ENCODE peak calls at places on chromosomes 16 and 17, in ten cellular contexts. Z is T-helper 17 cell; W is CD4-positive, alpha-beta T cell; K is body of pancreas; U is BE2C; A is left ventricle myocardium inferior; E is cardiac muscle cell; Y is transverse colon; M is CD8-positive, alpha-beta T cell; I is mammary epithelial cell. G is an unnamed sample. For H3K9me3, the result is how much of the 10 kb centered on the place peaks cover.

GRCh38 chr17:57666198-57666870 is 78.8 kb downstream of the CCDC182 start:
- DNase-seq in Z (no peak), W (no peak), K (no peak), U (no peak), A (no peak), E (no peak), Y (no peak), M (no peak), I (no peak), G (peak)

GRCh38 chr16:66441586-66442375 is 14.7 kb downstream of the BEAN1 start:
- DNase-seq in Z (no peak), W (no peak), K (no peak), U (no peak), A (no peak), E (peak), Y (no peak), M (no peak), I (no peak), G (no peak)

GRCh38 chr17:40481106-40481505 is 20.3 kb downstream of the TNS4 start:
- DNase-seq in Z (no peak), W (no peak), K (no peak), U (no peak), A (no peak), E (no peak), Y (no peak), M (no peak), I (no peak), G (no peak)

GRCh38 chr16:28309811-28310311 is 17.5 kb downstream of the SBK1 start:
- DNase-seq in Z (peak), W (peak), K (peak), U (no peak), A (peak), E (no peak), Y (peak), M (peak), I (no peak), G (no peak)

GRCh38 chr17:76239538-76240274 is 587 bp downstream of the RNF157 start:
- DNase-seq in Z (no peak), W (no peak), K (no peak), U (no peak), A (no peak), E (no peak), Y (no peak), M (no peak), I (no peak), G (peak)

GRCh38 chr16:25260416-25260815 is 2.8 kb upstream of the ZKSCAN2 start:
- DNase-seq in Z (no peak), W (no peak), K (no peak), U (no peak), A (no peak), E (no peak), Y (no peak), M (no peak), I (peak), G (no peak)

GRCh38 chr17:71959129-71959528 is 161.7 kb upstream of the SOX9 start:
- DNase-seq in Z (no peak), W (no peak), K (no peak), U (no peak), A (no peak), E (peak), Y (no peak), M (no peak), I (no peak), G (no peak)

GRCh38 chr17:81888988-81889595 is 2.3 kb downstream of the ALYREF start:
- DNase-seq in Z (no peak), W (no peak), K (no peak), U (no peak), A (no peak), E (no peak), Y (no peak), M (peak), I (no peak), G (no peak)

GRCh38 chr17:67685351-67685750 is 32.4 kb upstream of the NOL11 start:
- DNase-seq in Z (no peak), W (no peak), K (no peak), U (no peak), A (no peak), E (no peak), Y (no peak), M (no peak), I (no peak), G (no peak)

GRCh38 chr16:14559809-14560227 is 70.2 kb downstream of the PARN start:
- DNase-seq in Z (no peak), W (no peak), K (peak), U (no peak), A (no peak), E (peak), Y (peak), M (no peak), I (no peak), G (no peak)

GRCh38 chr17:47987240-47987835 is 16.4 kb downstream of the CDK5RAP3 start:
- DNase-seq in Z (no peak), W (no peak), K (no peak), U (peak), A (no peak), E (no peak), Y (no peak), M (no peak), I (no peak), G (no peak)

GRCh38 chr16:80666378-80667257 is 125.8 kb downstream of the DYNLRB2 start:
- DNase-seq in Z (no peak), W (no peak), K (no peak), U (no peak), A (no peak), E (no peak), Y (no peak), M (no peak), I (no peak), G (no peak)

GRCh38 chr17:36742267-36743000 is 141.1 kb downstream of the MRM1 start:
- DNase-seq in Z (no peak), W (no peak), K (no peak), U (peak), A (no peak), E (no peak), Y (no peak), M (no peak), I (no peak), G (no peak)

GRCh38 chr17:41818024-41818423 is 5.2 kb downstream of the FKBP10 start:
- DNase-seq in Z (no peak), W (no peak), K (no peak), U (no peak), A (no peak), E (no peak), Y (no peak), M (no peak), I (no peak), G (no peak)

GRCh38 chr17:17811381-17812210 is 25.2 kb downstream of the SREBF1 start:
- DNase-seq in Z (no peak), W (no peak), K (no peak), U (no peak), A (no peak), E (peak), Y (no peak), M (no peak), I (no peak), G (peak)

GRCh38 chr17:63519972-63520882 is 2.9 kb upstream of the KCNH6 start:
- DNase-seq in Z (no peak), W (no peak), K (peak), U (no peak), A (no peak), E (no peak), Y (peak), M (no peak), I (no peak), G (no peak)

GRCh38 chr16:85152414-85153030 is 40.2 kb upstream of the CIBAR2 start:
- DNase-seq in Z (no peak), W (no peak), K (no peak), U (peak), A (no peak), E (no peak), Y (no peak), M (peak), I (peak), G (no peak)

GRCh38 chr16:6804461-6804860 is 528.2 kb upstream of the RBFOX1 start:
- DNase-seq in Z (no peak), W (no peak), K (no peak), U (no peak), A (no peak), E (no peak), Y (no peak), M (no peak), I (no peak), G (no peak)

GRCh38 chr16:9612267-9612666 is 520.8 kb downstream of the HAPSTR1 start:
- DNase-seq in Z (no peak), W (no peak), K (no peak), U (no peak), A (no peak), E (no peak), Y (no peak), M (no peak), I (no peak), G (no peak)

GRCh38 chr17:48995871-48996695 is 1.1 kb upstream of the IGF2BP1 start:
- DNase-seq in Z (no peak), W (no peak), K (no peak), U (peak), A (no peak), E (no peak), Y (no peak), M (no peak), I (no peak), G (no peak)

GRCh38 chr16:6111390-6111789 is 1013.8 kb upstream of the EEF2KMT start:
- DNase-seq in Z (no peak), W (no peak), K (no peak), U (no peak), A (no peak), E (no peak), Y (no peak), M (no peak), I (no peak), G (no peak)

GRCh38 chr16:86632206-86632605 is 53.9 kb downstream of the FOXL1 start:
- DNase-seq in Z (no peak), W (no peak), K (no peak), U (no peak), A (no peak), E (no peak), Y (no peak), M (no peak), I (no peak), G (no peak)

GRCh38 chr16:84830765-84831384 is 11.1 kb downstream of the CRISPLD2 start:
- DNase-seq in Z (no peak), W (no peak), K (no peak), U (no peak), A (no peak), E (no peak), Y (no peak), M (no peak), I (no peak), G (no peak)

GRCh38 chr16:1073262-1073558 is 663 bp downstream of the SSTR5 start:
- DNase-seq in Z (no peak), W (no peak), K (no peak), U (no peak), A (no peak), E (no peak), Y (no peak), M (no peak), I (no peak), G (no peak)

GRCh38 chr17:31534223-31534888 is 142.9 kb downstream of the RAB11FIP4 start:
- DNase-seq in Z (no peak), W (no peak), K (no peak), U (no peak), A (no peak), E (peak), Y (no peak), M (no peak), I (peak), G (peak)

GRCh38 chr16:10297341-10298006 is 88.4 kb upstream of the ATF7IP2 start:
- DNase-seq in Z (no peak), W (no peak), K (peak), U (no peak), A (no peak), E (no peak), Y (peak), M (no peak), I (no peak), G (no peak)

GRCh38 chr16:31874354-31875111 is 926 bp downstream of the ZNF267 start:
- DNase-seq in Z (no peak), W (no peak), K (peak), U (no peak), A (no peak), E (peak), Y (no peak), M (no peak), I (peak), G (no peak)

GRCh38 chr16:88700636-88701482 is 5.3 kb downstream of the RNF166 start:
- DNase-seq in Z (peak), W (peak), K (peak), U (no peak), A (peak), E (peak), Y (peak), M (peak), I (no peak), G (peak)

GRCh38 chr17:83062011-83062817 is 17.2 kb upstream of the METRNL start:
- DNase-seq in Z (no peak), W (no peak), K (no peak), U (peak), A (no peak), E (no peak), Y (no peak), M (no peak), I (no peak), G (no peak)

GRCh38 chr16:15747937-15748336 is 97.9 kb downstream of the NDE1 start:
- DNase-seq in Z (no peak), W (no peak), K (no peak), U (no peak), A (no peak), E (no peak), Y (no peak), M (no peak), I (no peak), G (no peak)

GRCh38 chr16:49463529-49463928 is 89.9 kb downstream of the C16orf78 start:
- DNase-seq in Z (no peak), W (peak), K (peak), U (no peak), A (no peak), E (no peak), Y (peak), M (peak), I (no peak), G (peak)

GRCh38 chr17:67431210-67432015 is 54.3 kb downstream of the PITPNC1 start:
- DNase-seq in Z (no peak), W (no peak), K (no peak), U (no peak), A (no peak), E (peak), Y (no peak), M (no peak), I (peak), G (no peak)

GRCh38 chr16:30615358-30616076 is 5.3 kb upstream of the ZNF689 start:
- DNase-seq in Z (peak), W (peak), K (peak), U (peak), A (peak), E (peak), Y (peak), M (peak), I (no peak), G (no peak)

GRCh38 chr17:40526668-40527067 is 25.2 kb upstream of the TNS4 start:
- DNase-seq in Z (no peak), W (no peak), K (peak), U (no peak), A (no peak), E (peak), Y (no peak), M (no peak), I (no peak), G (no peak)

GRCh38 chr16:88345943-88346560 is 36.7 kb upstream of the ZNF469 start:
- DNase-seq in Z (no peak), W (no peak), K (no peak), U (no peak), A (peak), E (no peak), Y (no peak), M (no peak), I (no peak), G (no peak)

GRCh38 chr16:3408561-3409197 is 7.7 kb downstream of the ZNF174 start:
- DNase-seq in Z (no peak), W (no peak), K (no peak), U (no peak), A (no peak), E (no peak), Y (no peak), M (no peak), I (no peak), G (no peak)

DNA sequence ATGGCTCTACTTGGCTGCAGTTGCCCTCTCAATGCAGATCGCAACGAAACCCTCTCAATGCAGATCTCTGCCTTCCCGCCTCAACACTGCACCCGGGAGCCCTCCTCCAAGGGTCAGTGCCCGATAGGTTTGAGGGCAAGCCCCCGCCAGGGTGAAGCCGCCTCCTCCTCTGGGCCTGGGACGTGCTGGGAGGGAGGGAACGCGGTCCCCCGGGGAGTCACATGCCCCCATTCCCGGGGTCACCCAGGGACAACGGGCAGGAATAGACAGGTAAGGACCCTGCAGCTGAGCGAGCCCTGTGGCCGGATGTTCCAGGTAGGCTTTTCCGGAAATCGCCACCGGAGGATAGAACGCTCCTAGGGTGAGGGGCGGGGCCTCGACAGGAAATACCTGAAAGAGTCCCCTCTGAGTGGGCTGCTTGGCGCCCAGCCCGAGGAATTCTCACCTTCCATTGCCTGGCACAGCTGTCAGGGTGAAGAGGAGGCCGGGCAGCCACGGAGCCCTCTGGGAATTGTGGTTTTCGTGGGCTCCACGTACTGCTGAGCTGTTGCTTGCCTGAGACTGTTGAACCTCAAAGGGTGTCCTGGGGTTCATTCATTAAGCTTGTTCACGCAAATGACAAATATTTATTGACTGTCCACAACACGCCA is 12.8 kb downstream of the ZNF174 start:
- DNase-seq in Z (no peak), W (no peak), K (no peak), U (peak), A (no peak), E (peak), Y (no peak), M (no peak), I (no peak), G (no peak)
- H3K9me3 ChIP-seq in Z (under half), W (half or more), K (under half), U (under half), A (half or more), E (under half), Y (half or more), M (under half), I (under half), G (under half)

GRCh38 chr16:60582528-60582927 is 1453.7 kb downstream of the CDH8 start:
- DNase-seq in Z (no peak), W (no peak), K (no peak), U (no peak), A (no peak), E (no peak), Y (no peak), M (no peak), I (no peak), G (no peak)
- H3K9me3 ChIP-seq in Z (under half), W (under half), K (under half), U (under half), A (under half), E (under half), Y (under half), M (under half), I (under half), G (under half)

GRCh38 chr17:70084476-70084875 is 9.5 kb downstream of the KCNJ16 start:
- DNase-seq in Z (no peak), W (no peak), K (no peak), U (no peak), A (no peak), E (no peak), Y (no peak), M (no peak), I (no peak), G (no peak)

GRCh38 chr17:70078994-70079531 is 4.0 kb downstream of the KCNJ16 start:
- DNase-seq in Z (no peak), W (no peak), K (no peak), U (no peak), A (no peak), E (no peak), Y (no peak), M (no peak), I (no peak), G (no peak)

GRCh38 chr17:70078549-70078948 is 3.5 kb downstream of the KCNJ16 start:
- DNase-seq in Z (no peak), W (no peak), K (no peak), U (no peak), A (no peak), E (no peak), Y (no peak), M (no peak), I (no peak), G (no peak)

GRCh38 chr17:70080541-70081347 is 5.7 kb downstream of the KCNJ16 start:
- DNase-seq in Z (no peak), W (no peak), K (no peak), U (no peak), A (no peak), E (peak), Y (no peak), M (no peak), I (peak), G (no peak)

DNA sequence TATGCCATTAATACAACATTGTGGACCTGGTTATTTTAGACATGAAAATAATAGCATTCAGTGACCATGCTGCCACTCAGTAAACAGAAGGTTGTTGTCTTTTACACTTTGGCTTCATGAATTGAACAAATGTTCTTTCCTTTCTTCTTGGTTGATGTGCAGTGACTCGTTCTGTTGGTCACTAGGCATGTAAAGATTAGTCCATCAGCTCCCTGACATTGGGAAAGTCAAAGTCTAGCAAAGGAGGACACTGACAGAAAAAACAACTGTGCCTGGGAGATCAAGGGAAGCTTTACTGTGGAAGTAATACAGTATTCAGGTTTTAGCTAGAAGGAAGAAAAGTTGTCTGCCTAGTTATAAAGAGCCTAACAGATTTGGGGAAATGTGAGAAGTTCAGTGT is 6.9 kb downstream of the KCNJ16 start:
- DNase-seq in Z (no peak), W (no peak), K (no peak), U (no peak), A (no peak), E (no peak), Y (no peak), M (no peak), I (peak), G (no peak)
- H3K9me3 ChIP-seq in Z (under half), W (under half), K (under half), U (under half), A (under half), E (under half), Y (under half), M (under half), I (under half), G (under half)

DNA sequence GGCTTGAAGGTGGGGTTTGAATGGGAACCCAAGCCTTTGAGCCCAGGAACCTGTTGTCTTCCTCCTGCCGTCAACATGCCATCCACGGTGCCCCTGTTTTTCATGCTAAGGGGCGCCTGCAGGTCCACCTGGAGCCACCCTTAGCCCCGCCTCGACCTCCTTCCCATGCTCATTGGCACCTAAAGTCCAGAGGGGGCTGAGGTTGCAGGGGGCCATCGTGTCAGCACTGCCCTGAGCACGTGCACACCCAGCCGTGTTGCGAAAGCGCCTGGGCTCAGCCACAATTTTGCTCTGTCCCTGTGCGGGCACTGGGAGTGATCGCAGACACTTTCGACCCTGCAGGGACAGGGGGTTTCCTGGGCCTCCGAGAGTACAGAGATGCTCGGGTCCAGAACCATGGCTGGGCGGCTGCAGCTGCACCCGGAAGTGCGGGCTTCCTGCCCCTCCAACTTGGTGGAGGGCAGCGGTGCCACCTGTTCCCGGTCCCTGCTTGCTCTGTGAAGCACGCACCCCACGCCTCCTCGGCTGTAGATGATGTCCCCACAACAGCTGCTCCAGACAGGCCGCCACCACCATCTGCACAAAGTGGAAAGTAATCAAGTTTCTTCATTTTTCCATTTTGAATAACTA is 454.7 kb downstream of the CDH8 start:
- DNase-seq in Z (no peak), W (no peak), K (no peak), U (no peak), A (no peak), E (no peak), Y (no peak), M (no peak), I (no peak), G (no peak)
- H3K9me3 ChIP-seq in Z (under half), W (under half), K (under half), U (under half), A (under half), E (under half), Y (under half), M (under half), I (under half), G (under half)

DNA sequence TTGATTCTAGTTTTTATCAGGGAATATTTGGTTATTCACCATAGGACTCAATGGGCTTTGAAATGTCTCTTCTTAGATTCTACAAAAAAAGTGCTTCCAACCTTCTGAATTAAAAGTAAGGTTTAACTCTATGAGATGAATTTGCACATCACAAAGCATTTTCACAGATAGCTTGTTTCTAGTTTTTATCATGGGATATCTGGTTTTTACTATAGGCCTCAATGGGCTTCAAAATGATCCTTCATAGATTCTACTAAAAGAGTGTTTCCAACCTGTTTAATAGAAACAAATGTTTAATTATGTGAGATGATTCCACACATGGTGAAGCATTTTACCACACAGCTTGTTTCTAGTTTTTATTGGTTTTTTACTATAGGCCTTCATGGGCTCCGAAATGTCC is 560.7 kb downstream of the KCNJ18 start:
- DNase-seq in Z (no peak), W (no peak), K (no peak), U (no peak), A (no peak), E (no peak), Y (no peak), M (no peak), I (no peak), G (no peak)
- H3K9me3 ChIP-seq in Z (under half), W (under half), K (under half), U (under half), A (under half), E (under half), Y (under half), M (under half), I (under half), G (under half)

G was measured in ovary.